ENCODE peak calls at places on chromosomes 7 and 10, in six cellular contexts. I, U, G, O, H and X are unnamed samples.

GRCh38 chr10:72342911-72343310 is 11.8 kb downstream of the DNAJB12 start:
- DNase-seq in U (no peak), O (no peak), I (no peak), H (no peak), G (no peak), X (no peak)

GRCh38 chr10:117537436-117537903 is 5.1 kb upstream of the EMX2 start:
- DNase-seq in H (peak), U (no peak), G (no peak), I (no peak), O (no peak), X (no peak)

GRCh38 chr10:13536674-13537366 is 8.0 kb upstream of the BEND7 start:
- DNase-seq in H (peak), I (no peak), O (no peak), G (no peak), U (no peak), X (peak)

GRCh38 chr10:100265821-100266485 is 1.5 kb downstream of the CWF19L1 start:
- DNase-seq in U (no peak), H (peak), G (no peak), I (no peak), O (no peak), X (no peak)

GRCh38 chr10:103517234-103518085 is 24.0 kb downstream of the NEURL1 start:
- DNase-seq in G (no peak), I (no peak), O (no peak), H (no peak), U (no peak), X (no peak)

GRCh38 chr10:97919012-97919411 is 69.4 kb downstream of the GOLGA7B start:
- DNase-seq in G (no peak), O (no peak), H (no peak), U (no peak), I (no peak), X (no peak)

GRCh38 chr7:130492519-130493274 is 812 bp downstream of the MEST start:
- DNase-seq in I (no peak), G (no peak), O (no peak), U (no peak), H (no peak), X (no peak)

GRCh38 chr7:74334026-74334425 is 44.8 kb downstream of the CLIP2 start:
- DNase-seq in G (no peak), H (no peak), I (no peak), U (no peak), O (peak), X (no peak)

GRCh38 chr7:104123786-104124185 is 84.0 kb downstream of the ORC5 start:
- DNase-seq in U (peak), G (no peak), O (no peak), H (no peak), I (no peak), X (no peak)

GRCh38 chr7:40329601-40330153 is 194.9 kb downstream of the SUGCT start:
- DNase-seq in I (no peak), U (peak), H (peak), G (peak), O (peak), X (no peak)

GRCh38 chr10:23001901-23002516 is 74.2 kb downstream of the ARMC3 start:
- DNase-seq in U (no peak), H (no peak), I (no peak), O (no peak), G (no peak), X (no peak)